ENCODE peak calls at places on chromosome 7, in seven cellular contexts. One of them, this sample, is unnamed.

GRCh38 chr7:55838595-55838994 is 24.0 kb downstream of the SEPTIN14 start:
- DNase-seq in ACHN: no peak
- DNase-seq in ecto neural progenitor cell: no peak
- DNase-seq in fibroblast of lung: no peak
- DNase-seq in AG04450: no peak
- DNase-seq in NAMALWA: no peak
- DNase-seq in mesendoderm: no peak
- DNase-seq in this sample: no peak

GRCh38 chr7:71313562-71313961 is 181.6 kb downstream of the GALNT17 start:
- DNase-seq in ACHN: no peak
- DNase-seq in ecto neural progenitor cell: no peak
- DNase-seq in fibroblast of lung: no peak
- DNase-seq in AG04450: no peak
- DNase-seq in NAMALWA: no peak
- DNase-seq in mesendoderm: no peak
- DNase-seq in this sample: no peak

GRCh38 chr7:128454808-128455555 is 696 bp upstream of the HILPDA start:
- DNase-seq in ACHN: peak; percentile 32
- DNase-seq in ecto neural progenitor cell: no peak
- DNase-seq in fibroblast of lung: peak; percentile 66
- DNase-seq in AG04450: no peak
- DNase-seq in NAMALWA: peak; percentile 75
- DNase-seq in mesendoderm: peak; percentile 52
- DNase-seq in this sample: no peak

GRCh38 chr7:99380032-99380822 is 5.7 kb downstream of the ARPC1B start:
- DNase-seq in ACHN: no peak
- DNase-seq in ecto neural progenitor cell: no peak
- DNase-seq in fibroblast of lung: peak; percentile 25
- DNase-seq in AG04450: no peak
- DNase-seq in NAMALWA: peak; percentile 82
- DNase-seq in mesendoderm: peak; percentile 59
- DNase-seq in this sample: no peak

GRCh38 chr7:29490094-29490607 is 73.5 kb upstream of the PRR15 start:
- DNase-seq in ACHN: no peak
- DNase-seq in ecto neural progenitor cell: no peak
- DNase-seq in fibroblast of lung: no peak
- DNase-seq in AG04450: no peak
- DNase-seq in NAMALWA: no peak
- DNase-seq in mesendoderm: no peak
- DNase-seq in this sample: no peak

GRCh38 chr7:3106353-3106752 is 62.7 kb upstream of the CARD11 start:
- DNase-seq in ACHN: no peak
- DNase-seq in ecto neural progenitor cell: no peak
- DNase-seq in fibroblast of lung: no peak
- DNase-seq in AG04450: no peak
- DNase-seq in NAMALWA: no peak
- DNase-seq in mesendoderm: no peak
- DNase-seq in this sample: no peak

GRCh38 chr7:5354460-5355279 is 69.0 kb downstream of the TNRC18 start:
- DNase-seq in ACHN: no peak
- DNase-seq in ecto neural progenitor cell: no peak
- DNase-seq in fibroblast of lung: no peak
- DNase-seq in AG04450: no peak
- DNase-seq in NAMALWA: no peak
- DNase-seq in mesendoderm: peak; percentile 76
- DNase-seq in this sample: peak; percentile 94

GRCh38 chr7:18890134-18890533 is 227.3 kb downstream of the TWIST1 start:
- DNase-seq in ACHN: peak; percentile 25
- DNase-seq in ecto neural progenitor cell: no peak
- DNase-seq in fibroblast of lung: peak; percentile 79
- DNase-seq in AG04450: peak; percentile 69
- DNase-seq in NAMALWA: no peak
- DNase-seq in mesendoderm: no peak
- DNase-seq in this sample: no peak

GRCh38 chr7:103660455-103661371 is 214.7 kb upstream of the SLC26A5 start:
- DNase-seq in ACHN: peak; percentile 92
- DNase-seq in ecto neural progenitor cell: no peak
- DNase-seq in fibroblast of lung: peak; percentile 43
- DNase-seq in AG04450: no peak
- DNase-seq in NAMALWA: no peak
- DNase-seq in mesendoderm: peak; percentile 92
- DNase-seq in this sample: no peak

GRCh38 chr7:25852249-25852994 is 299.6 kb upstream of the NFE2L3 start:
- DNase-seq in ACHN: no peak
- DNase-seq in ecto neural progenitor cell: peak; percentile 84
- DNase-seq in fibroblast of lung: peak; percentile 31
- DNase-seq in AG04450: no peak
- DNase-seq in NAMALWA: no peak
- DNase-seq in mesendoderm: peak; percentile 56
- DNase-seq in this sample: peak; percentile 85

GRCh38 chr7:106329408-106329807 is 44.6 kb upstream of the NAMPT start:
- DNase-seq in ACHN: no peak
- DNase-seq in ecto neural progenitor cell: no peak
- DNase-seq in fibroblast of lung: no peak
- DNase-seq in AG04450: no peak
- DNase-seq in NAMALWA: no peak
- DNase-seq in mesendoderm: no peak
- DNase-seq in this sample: no peak

GRCh38 chr7:66558201-66558641 is 70.5 kb upstream of the KCTD7 start:
- DNase-seq in ACHN: no peak
- DNase-seq in ecto neural progenitor cell: no peak
- DNase-seq in fibroblast of lung: no peak
- DNase-seq in AG04450: no peak
- DNase-seq in NAMALWA: no peak
- DNase-seq in mesendoderm: no peak
- DNase-seq in this sample: no peak

GRCh38 chr7:84714765-84715164 is 472.1 kb downstream of the SEMA3D start:
- DNase-seq in ACHN: no peak
- DNase-seq in ecto neural progenitor cell: no peak
- DNase-seq in fibroblast of lung: no peak
- DNase-seq in AG04450: no peak
- DNase-seq in NAMALWA: no peak
- DNase-seq in mesendoderm: peak; percentile 4
- DNase-seq in this sample: peak; percentile 26

GRCh38 chr7:140542226-140542625 is 62.9 kb upstream of the MKRN1 start:
- DNase-seq in ACHN: no peak
- DNase-seq in ecto neural progenitor cell: no peak
- DNase-seq in fibroblast of lung: peak; percentile 71
- DNase-seq in AG04450: no peak
- DNase-seq in NAMALWA: no peak
- DNase-seq in mesendoderm: no peak
- DNase-seq in this sample: no peak

GRCh38 chr7:50792342-50793114 is 9.8 kb upstream of the GRB10 start:
- DNase-seq in ACHN: peak; percentile 82
- DNase-seq in ecto neural progenitor cell: peak; percentile 59
- DNase-seq in fibroblast of lung: peak; percentile 70
- DNase-seq in AG04450: no peak
- DNase-seq in NAMALWA: no peak
- DNase-seq in mesendoderm: peak; percentile 77
- DNase-seq in this sample: peak; percentile 47

GRCh38 chr7:158490171-158490782 is 97.3 kb downstream of the PTPRN2 start:
- DNase-seq in ACHN: no peak
- DNase-seq in ecto neural progenitor cell: no peak
- DNase-seq in fibroblast of lung: no peak
- DNase-seq in AG04450: no peak
- DNase-seq in NAMALWA: no peak
- DNase-seq in mesendoderm: no peak
- DNase-seq in this sample: no peak

GRCh38 chr7:151143261-151144015 is 24.1 kb downstream of the GBX1 start:
- DNase-seq in ACHN: no peak
- DNase-seq in ecto neural progenitor cell: no peak
- DNase-seq in fibroblast of lung: peak; percentile 14
- DNase-seq in AG04450: no peak
- DNase-seq in NAMALWA: no peak
- DNase-seq in mesendoderm: no peak
- DNase-seq in this sample: no peak

GRCh38 chr7:94149776-94150545 is 145.8 kb upstream of the BET1 start:
- DNase-seq in ACHN: no peak
- DNase-seq in ecto neural progenitor cell: no peak
- DNase-seq in fibroblast of lung: peak; percentile 6
- DNase-seq in AG04450: no peak
- DNase-seq in NAMALWA: no peak
- DNase-seq in mesendoderm: no peak
- DNase-seq in this sample: no peak

GRCh38 chr7:130420943-130421578 is 19.8 kb downstream of the CEP41 start:
- DNase-seq in ACHN: no peak
- DNase-seq in ecto neural progenitor cell: no peak
- DNase-seq in fibroblast of lung: no peak
- DNase-seq in AG04450: no peak
- DNase-seq in NAMALWA: no peak
- DNase-seq in mesendoderm: no peak
- DNase-seq in this sample: no peak

GRCh38 chr7:2927592-2927991 is 83.5 kb upstream of the GNA12 start:
- DNase-seq in ACHN: no peak
- DNase-seq in ecto neural progenitor cell: no peak
- DNase-seq in fibroblast of lung: no peak
- DNase-seq in AG04450: no peak
- DNase-seq in NAMALWA: no peak
- DNase-seq in mesendoderm: no peak
- DNase-seq in this sample: no peak

GRCh38 chr7:89714131-89714530 is 440.1 kb upstream of the STEAP1 start:
- DNase-seq in ACHN: no peak
- DNase-seq in ecto neural progenitor cell: no peak
- DNase-seq in fibroblast of lung: no peak
- DNase-seq in AG04450: no peak
- DNase-seq in NAMALWA: no peak
- DNase-seq in mesendoderm: no peak
- DNase-seq in this sample: no peak

GRCh38 chr7:46028246-46028645 is 107.2 kb upstream of the IGFBP3 start:
- DNase-seq in ACHN: no peak
- DNase-seq in ecto neural progenitor cell: no peak
- DNase-seq in fibroblast of lung: no peak
- DNase-seq in AG04450: no peak
- DNase-seq in NAMALWA: no peak
- DNase-seq in mesendoderm: no peak
- DNase-seq in this sample: no peak

GRCh38 chr7:2520131-2520807 is 695 bp downstream of the LFNG start:
- DNase-seq in ACHN: peak; percentile 55
- DNase-seq in ecto neural progenitor cell: peak; percentile 72
- DNase-seq in fibroblast of lung: no peak
- DNase-seq in AG04450: no peak
- DNase-seq in NAMALWA: peak; percentile 68
- DNase-seq in mesendoderm: no peak
- DNase-seq in this sample: no peak

GRCh38 chr7:114341648-114342047 is 73.0 kb upstream of the FOXP2 start:
- DNase-seq in ACHN: no peak
- DNase-seq in ecto neural progenitor cell: no peak
- DNase-seq in fibroblast of lung: no peak
- DNase-seq in AG04450: no peak
- DNase-seq in NAMALWA: no peak
- DNase-seq in mesendoderm: no peak
- DNase-seq in this sample: no peak

GRCh38 chr7:123748734-123749536 is at the start of gene WASL:
- DNase-seq in ACHN: peak; percentile 96
- DNase-seq in ecto neural progenitor cell: peak; percentile 96
- DNase-seq in fibroblast of lung: peak; percentile 88
- DNase-seq in AG04450: peak; percentile 65
- DNase-seq in NAMALWA: peak; percentile 94
- DNase-seq in mesendoderm: peak; percentile 96
- DNase-seq in this sample: peak; percentile 97

GRCh38 chr7:148299335-148299734 is 291.2 kb upstream of the C7orf33 start:
- DNase-seq in ACHN: no peak
- DNase-seq in ecto neural progenitor cell: no peak
- DNase-seq in fibroblast of lung: no peak
- DNase-seq in AG04450: no peak
- DNase-seq in NAMALWA: no peak
- DNase-seq in mesendoderm: no peak
- DNase-seq in this sample: no peak

GRCh38 chr7:138663741-138664710 is 37.1 kb downstream of the SVOPL start:
- DNase-seq in ACHN: peak; percentile 19
- DNase-seq in ecto neural progenitor cell: peak; percentile 70
- DNase-seq in fibroblast of lung: peak; percentile 2
- DNase-seq in AG04450: no peak
- DNase-seq in NAMALWA: no peak
- DNase-seq in mesendoderm: peak; percentile 88
- DNase-seq in this sample: peak; percentile 92

GRCh38 chr7:130781346-130781745 is 47.3 kb upstream of the KLF14 start:
- DNase-seq in ACHN: no peak
- DNase-seq in ecto neural progenitor cell: no peak
- DNase-seq in fibroblast of lung: no peak
- DNase-seq in AG04450: no peak
- DNase-seq in NAMALWA: no peak
- DNase-seq in mesendoderm: peak; percentile 2
- DNase-seq in this sample: no peak

GRCh38 chr7:16764942-16765341 is 11.4 kb downstream of the TSPAN13 start:
- DNase-seq in ACHN: no peak
- DNase-seq in ecto neural progenitor cell: no peak
- DNase-seq in fibroblast of lung: no peak
- DNase-seq in AG04450: no peak
- DNase-seq in NAMALWA: no peak
- DNase-seq in mesendoderm: no peak
- DNase-seq in this sample: no peak

This sample was measured in ELF-1.